ENCODE peak calls at places on chromosome 18, in five cellular contexts. R, Y, K, X and S are unnamed samples.
A peak's percentile ranks its signal among the peaks of the same experiment; 100 is the strongest.

GRCh38 chr18:59691046-59691395 is 6.2 kb downstream of the CCBE1 start:
- DNase-seq in R (peak; percentile 94), X (no peak), K (no peak), Y (no peak), S (no peak)

GRCh38 chr18:54119524-54120019 is 104.9 kb downstream of the MBD2 start:
- DNase-seq in X (peak; percentile 3), R (peak; percentile 79), Y (peak; percentile 45), K (peak; percentile 41), S (no peak)

GRCh38 chr18:3693385-3693784 is 243.4 kb downstream of the TGIF1 start:
- DNase-seq in R (no peak), K (no peak), X (no peak), Y (no peak), S (no peak)

GRCh38 chr18:3151379-3152264 is 68.1 kb downstream of the MYOM1 start:
- DNase-seq in X (no peak), R (peak; percentile 59), K (peak; percentile 11), Y (no peak), S (no peak)

GRCh38 chr18:12944724-12945123 is 3.1 kb upstream of the SEH1L start:
- DNase-seq in X (no peak), Y (peak; percentile 52), R (no peak), K (no peak), S (peak; percentile 83)

GRCh38 chr18:75267643-75268184 is 57.1 kb downstream of the TSHZ1 start:
- DNase-seq in R (no peak), Y (no peak), K (no peak), X (no peak), S (no peak)

GRCh38 chr18:7684357-7684756 is 117.2 kb downstream of the PTPRM start:
- DNase-seq in R (no peak), Y (no peak), K (no peak), X (no peak), S (no peak)

GRCh38 chr18:51537487-51537886 is 340.0 kb upstream of the MEX3C start:
- DNase-seq in R (peak; percentile 9), Y (no peak), K (no peak), X (no peak), S (no peak)

GRCh38 chr18:2413352-2413751 is 158.0 kb downstream of the METTL4 start:
- DNase-seq in R (no peak), Y (no peak), X (no peak), K (no peak), S (no peak)

GRCh38 chr18:9434240-9434701 is 41.0 kb upstream of the RALBP1 start:
- DNase-seq in R (no peak), X (no peak), Y (peak; percentile 23), K (no peak), S (no peak)

GRCh38 chr18:29979884-29980283 is 1062.7 kb downstream of the DSC3 start:
- DNase-seq in K (no peak), X (no peak), R (peak; percentile 28), Y (no peak), S (no peak)

GRCh38 chr18:2686349-2686968 is 30.9 kb downstream of the SMCHD1 start:
- DNase-seq in X (no peak), Y (no peak), R (no peak), K (no peak), S (no peak)

GRCh38 chr18:79634593-79634992 is 45.0 kb upstream of the CTDP1 start:
- DNase-seq in R (no peak), Y (no peak), K (no peak), X (no peak), S (peak; percentile 69)

GRCh38 chr18:78430171-78430857 is 549.3 kb upstream of the SALL3 start:
- DNase-seq in X (no peak), K (no peak), Y (no peak), R (no peak), S (no peak)

GRCh38 chr18:79630266-79631095 is 49.1 kb upstream of the CTDP1 start:
- DNase-seq in X (no peak), R (peak; percentile 30), K (no peak), Y (peak; percentile 34), S (no peak)

GRCh38 chr18:74342416-74343043 is 26.9 kb downstream of the C18orf63 start:
- DNase-seq in X (no peak), Y (no peak), K (peak; percentile 46), R (peak; percentile 75), S (no peak)

GRCh38 chr18:3540805-3541548 is 91.0 kb downstream of the TGIF1 start:
- DNase-seq in K (no peak), R (peak; percentile 63), X (no peak), Y (no peak), S (no peak)

GRCh38 chr18:3356614-3357013 is 93.4 kb upstream of the TGIF1 start:
- DNase-seq in Y (no peak), K (no peak), X (no peak), R (no peak), S (no peak)

GRCh38 chr18:3332376-3332775 is 70.4 kb downstream of the MYL12B start:
- DNase-seq in Y (no peak), X (no peak), K (no peak), R (no peak), S (no peak)

GRCh38 chr18:9482790-9483189 is 7.5 kb downstream of the RALBP1 start:
- DNase-seq in R (no peak), Y (no peak), K (no peak), X (no peak), S (no peak)

GRCh38 chr18:3455938-3456685 is 6.1 kb downstream of the TGIF1 start:
- DNase-seq in X (no peak), Y (no peak), R (peak; percentile 75), K (no peak), S (no peak)

GRCh38 chr18:46133534-46133933 is 29.3 kb downstream of the HAUS1 start:
- DNase-seq in X (no peak), R (no peak), K (no peak), Y (no peak), S (no peak)

GRCh38 chr18:32707153-32707552 is 65.7 kb downstream of the KLHL14 start:
- DNase-seq in X (no peak), Y (no peak), R (no peak), K (no peak), S (no peak)

GRCh38 chr18:38663682-38664081 is 1098.1 kb upstream of the CELF4 start:
- DNase-seq in K (no peak), Y (no peak), X (no peak), R (no peak), S (no peak)

GRCh38 chr18:24928479-24928878 is 423.5 kb downstream of the ZNF521 start:
- DNase-seq in Y (no peak), K (no peak), R (no peak), X (no peak), S (no peak)

GRCh38 chr18:22609642-22610041 is 191.9 kb upstream of the CTAGE1 start:
- DNase-seq in K (peak; percentile 22), X (no peak), R (peak; percentile 61), Y (peak; percentile 63), S (no peak)

GRCh38 chr18:23077493-23078256 is 57.6 kb upstream of the CABLES1 start:
- DNase-seq in R (peak; percentile 60), Y (peak; percentile 58), X (no peak), K (no peak), S (no peak)

GRCh38 chr18:6487968-6488367 is 73.3 kb upstream of the L3MBTL4 start:
- DNase-seq in K (no peak), Y (no peak), R (peak; percentile 60), X (no peak), S (no peak)

GRCh38 chr18:73895701-73896100 is 251.9 kb downstream of the FBXO15 start:
- DNase-seq in K (no peak), X (no peak), R (peak; percentile 93), Y (no peak), S (no peak)

GRCh38 chr18:26908906-26909305 is 43.4 kb upstream of the AQP4 start:
- DNase-seq in R (no peak), X (no peak), Y (no peak), K (no peak), S (no peak)